ENCODE peak calls at places on chromosomes 3 and 15, in seven cellular contexts. M is omental fat pad, E is MM.1S, C is pancreas, J is fibroblast of pulmonary artery, G is fibroblast of mammary gland, W is HCT116. T is an unnamed sample.

GRCh38 chr15:68290715-68291114 is 13.2 kb downstream of the FEM1B start:
- DNase-seq in M (no peak), E (no peak), C (no peak), J (no peak), G (no peak), W (no peak), T (no peak)

GRCh38 chr3:193317901-193318300 is 60.7 kb downstream of the ATP13A5 start:
- DNase-seq in M (no peak), E (no peak), C (no peak), J (no peak), G (no peak), W (no peak), T (no peak)

GRCh38 chr15:34987982-34988873 is at the start of gene ZNF770:
- DNase-seq in M (no peak), E (peak), C (peak), J (peak), G (peak), W (peak), T (peak)

GRCh38 chr3:81311321-81311720 is 450.1 kb downstream of the GBE1 start:
- DNase-seq in M (no peak), E (no peak), C (no peak), J (no peak), G (no peak), W (no peak), T (no peak)

GRCh38 chr3:196837819-196838420 is 29.8 kb upstream of the SENP5 start:
- DNase-seq in M (peak), E (peak), C (peak), J (peak), G (peak), W (peak), T (peak)

GRCh38 chr3:59425942-59426341 is 376.1 kb upstream of the CFAP20DC start:
- DNase-seq in M (no peak), E (peak), C (no peak), J (no peak), G (no peak), W (no peak), T (peak)

GRCh38 chr15:90955911-90956310 is 1.2 kb downstream of the RCCD1 start:
- DNase-seq in M (no peak), E (peak), C (peak), J (no peak), G (no peak), W (no peak), T (peak)

GRCh38 chr15:41965441-41966413 is 6.6 kb downstream of the EHD4 start:
- DNase-seq in M (no peak), E (no peak), C (peak), J (no peak), G (no peak), W (no peak), T (no peak)

GRCh38 chr3:14847613-14848541 is 29.1 kb downstream of the FGD5 start:
- DNase-seq in M (no peak), E (no peak), C (no peak), J (peak), G (no peak), W (peak), T (no peak)

GRCh38 chr3:50529996-50530706 is 26.7 kb upstream of the CACNA2D2 start:
- DNase-seq in M (no peak), E (no peak), C (no peak), J (no peak), G (no peak), W (no peak), T (no peak)

GRCh38 chr3:114394551-114394950 is 100.7 kb downstream of the TIGIT start:
- DNase-seq in M (no peak), E (no peak), C (no peak), J (no peak), G (no peak), W (no peak), T (no peak)

GRCh38 chr3:18225709-18226108 is 199.4 kb downstream of the SATB1 start:
- DNase-seq in M (no peak), E (no peak), C (no peak), J (no peak), G (no peak), W (no peak), T (no peak)

GRCh38 chr15:83657549-83657948 is 3.6 kb downstream of the ADAMTSL3 start:
- DNase-seq in M (no peak), E (no peak), C (no peak), J (no peak), G (peak), W (peak), T (no peak)

GRCh38 chr3:136883967-136884720 is 22.1 kb downstream of the NCK1 start:
- DNase-seq in M (no peak), E (peak), C (no peak), J (no peak), G (no peak), W (no peak), T (peak)

GRCh38 chr15:69225355-69226027 is 65.1 kb downstream of the GLCE start:
- DNase-seq in M (no peak), E (peak), C (no peak), J (peak), G (peak), W (peak), T (no peak)

GRCh38 chr3:27990837-27991236 is 250.6 kb upstream of the CMC1 start:
- DNase-seq in M (no peak), E (no peak), C (no peak), J (no peak), G (no peak), W (no peak), T (no peak)

GRCh38 chr15:59392299-59392698 is 19.6 kb upstream of the MYO1E start:
- DNase-seq in M (no peak), E (no peak), C (no peak), J (no peak), G (no peak), W (no peak), T (no peak)

GRCh38 chr3:127962937-127963336 is 47.9 kb downstream of the KBTBD12 start:
- DNase-seq in M (no peak), E (peak), C (no peak), J (no peak), G (no peak), W (no peak), T (no peak)

GRCh38 chr3:127961963-127962362 is 46.9 kb downstream of the KBTBD12 start:
- DNase-seq in M (no peak), E (no peak), C (no peak), J (no peak), G (peak), W (peak), T (no peak)

GRCh38 chr3:127961124-127961523 is 46.1 kb downstream of the KBTBD12 start:
- DNase-seq in M (no peak), E (no peak), C (no peak), J (no peak), G (no peak), W (no peak), T (no peak)

GRCh38 chr3:127959041-127959440 is 44.0 kb downstream of the KBTBD12 start:
- DNase-seq in M (no peak), E (no peak), C (no peak), J (no peak), G (no peak), W (no peak), T (no peak)

GRCh38 chr3:127959873-127960272 is 44.8 kb downstream of the KBTBD12 start:
- DNase-seq in M (no peak), E (no peak), C (peak), J (peak), G (peak), W (no peak), T (peak)
- TF ChIP-seq CTCF in M (no peak), E (peak), C (no peak), J (peak), G (peak), W (peak), T (peak)

DNA sequence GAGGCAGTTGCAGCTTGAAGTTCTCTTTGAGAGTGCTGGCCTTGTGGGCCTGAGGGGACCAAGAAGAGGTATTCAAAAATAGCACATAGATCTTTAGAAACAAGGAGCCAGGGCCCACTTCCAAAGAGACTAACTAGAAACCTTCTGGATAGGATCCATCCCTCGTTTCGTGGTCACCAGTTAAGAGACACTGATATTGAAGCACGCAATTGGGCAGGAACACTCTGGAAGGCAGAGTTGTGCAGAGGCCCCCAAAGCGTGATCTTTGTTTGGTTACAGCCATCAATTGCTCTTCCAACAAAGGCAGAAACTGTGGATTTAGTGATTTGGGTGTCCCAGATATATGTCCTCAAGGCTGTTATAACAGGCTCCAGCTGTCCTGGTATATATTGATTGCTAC is 46.7 kb upstream of the ACAN start:
- DNase-seq in M (no peak), E (no peak), C (no peak), J (no peak), G (no peak), W (no peak), T (no peak)
- TF ChIP-seq CTCF in M (no peak), E (no peak), C (no peak), J (no peak), G (no peak), W (no peak), T (no peak)

DNA sequence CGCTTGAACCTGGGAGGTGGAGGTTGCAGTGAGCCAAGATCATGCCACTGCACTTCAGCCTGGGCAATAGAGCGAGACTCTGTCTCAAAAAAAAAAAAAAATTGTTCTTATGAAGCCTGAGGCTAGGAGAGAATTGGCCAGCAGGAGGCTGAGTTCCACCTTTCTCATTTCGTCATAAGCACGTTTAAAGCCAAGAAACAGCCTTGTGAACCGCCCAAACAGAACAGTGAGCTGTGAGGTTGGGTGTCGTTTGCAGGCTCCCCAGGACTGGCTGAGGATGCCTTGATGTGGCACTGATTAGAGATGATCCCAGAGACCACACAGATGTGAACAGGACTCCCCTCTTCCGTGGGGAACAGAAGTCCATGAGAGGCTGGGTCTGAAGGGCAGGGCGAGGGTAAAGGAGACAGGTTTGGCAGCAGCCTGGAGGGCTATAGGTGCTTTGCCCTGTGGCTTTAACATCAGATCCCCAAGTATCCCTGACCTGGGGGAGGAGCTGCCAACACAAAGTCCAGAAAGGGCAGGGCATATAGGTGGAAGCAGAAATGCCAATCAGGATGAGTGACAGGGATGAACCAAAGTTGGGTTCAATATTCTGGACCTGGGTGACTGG is 52.9 kb downstream of the CLEC3B start:
- DNase-seq in M (no peak), E (no peak), C (peak), J (peak), G (peak), W (peak), T (no peak)
- TF ChIP-seq CTCF in M (no peak), E (no peak), C (no peak), J (peak), G (peak), W (peak), T (no peak)

GRCh38 chr3:191328963-191329653 is at the start of gene CCDC50:
- DNase-seq in M (peak), E (peak), C (peak), J (peak), G (peak), W (no peak), T (peak)
- TF ChIP-seq CTCF in M (no peak), E (peak), C (no peak), J (no peak), G (no peak), W (no peak), T (no peak)

GRCh38 chr3:187770224-187770623 is 25.0 kb upstream of the BCL6 start:
- DNase-seq in M (no peak), E (peak), C (no peak), J (no peak), G (no peak), W (no peak), T (peak)
- TF ChIP-seq CTCF in M (no peak), E (no peak), C (no peak), J (no peak), G (no peak), W (no peak), T (no peak)

DNA sequence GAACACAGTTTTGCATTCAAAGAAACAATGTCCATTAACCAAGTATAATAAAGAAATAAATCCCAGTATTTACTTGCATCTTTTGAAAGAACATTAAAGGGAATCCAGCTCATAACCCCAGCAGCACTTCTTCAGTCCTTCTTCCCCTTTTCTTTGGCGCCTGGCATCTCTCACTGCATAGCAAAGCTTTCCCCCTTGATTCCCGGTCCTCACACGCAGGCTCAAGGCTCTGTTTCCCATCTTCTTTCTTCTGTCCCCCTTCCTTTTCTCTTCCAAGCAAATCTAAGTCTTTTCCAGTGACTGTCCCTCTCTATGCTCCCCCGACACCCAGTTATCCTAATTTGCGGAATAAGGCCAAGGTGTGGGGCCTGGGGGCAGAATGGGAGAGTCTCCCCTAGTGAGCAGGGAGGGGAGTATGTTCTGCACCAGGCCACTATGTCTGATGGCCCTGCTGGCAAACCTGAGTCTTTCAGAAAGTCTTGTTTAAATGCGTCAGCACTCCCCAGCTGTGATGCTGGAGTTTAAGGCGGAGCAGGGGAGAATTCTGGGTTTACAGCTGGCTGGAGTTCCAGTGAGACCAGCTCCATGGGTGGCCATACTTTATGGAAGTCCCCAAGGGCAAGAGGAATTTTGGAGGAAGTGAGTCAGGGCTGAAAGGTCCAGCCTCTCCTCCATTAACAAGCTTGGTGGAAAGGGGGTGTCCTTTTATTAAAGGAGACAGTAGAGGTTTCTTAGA is 42.1 kb downstream of the GOLGA6A start:
- DNase-seq in M (no peak), E (no peak), C (no peak), J (peak), G (peak), W (no peak), T (no peak)
- TF ChIP-seq CTCF in M (no peak), E (no peak), C (no peak), J (peak), G (no peak), W (no peak), T (no peak)

DNA sequence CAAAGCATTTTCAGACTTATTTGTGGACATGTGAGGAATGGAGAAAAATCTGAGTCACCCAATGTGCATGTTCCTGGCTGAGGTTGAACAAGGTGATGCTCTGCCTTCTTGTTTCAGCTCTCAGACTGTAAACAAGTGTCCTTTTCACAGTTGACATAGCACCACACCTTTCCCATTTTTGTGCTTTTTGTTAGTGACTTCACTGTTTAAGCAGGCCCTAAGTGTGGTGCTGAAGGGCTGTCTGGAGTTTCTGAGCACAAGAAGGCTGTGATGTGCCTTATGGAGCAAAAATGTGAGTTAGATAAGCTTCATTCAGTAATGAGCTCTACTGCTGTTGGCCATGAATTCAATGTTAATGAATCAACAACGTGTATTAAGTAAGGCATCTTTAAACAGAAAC is 20.4 kb downstream of the ABI3BP start:
- DNase-seq in M (no peak), E (no peak), C (no peak), J (no peak), G (peak), W (no peak), T (no peak)
- TF ChIP-seq CTCF in M (no peak), E (no peak), C (no peak), J (no peak), G (no peak), W (no peak), T (no peak)

T was measured in GM20000.